ENCODE peak calls at places on chromosomes 7 and 10, in four cellular contexts. U, M, T and A are unnamed samples.
A peak's percentile ranks its signal among the peaks of the same experiment; 100 is the strongest.

GRCh38 chr7:93890464-93891068 is at the start of gene TFPI2:
- DNase-seq in U (peak; percentile 62), M (peak; percentile 42), T (peak; percentile 85), A (peak; percentile 84)

GRCh38 chr7:27423290-27423689 is 180.7 kb downstream of the EVX1 start:
- DNase-seq in U (peak; percentile 18), M (no peak), T (peak; percentile 40), A (peak; percentile 87)

GRCh38 chr7:121456015-121456414 is 59.9 kb upstream of the FAM3C start:
- DNase-seq in U (no peak), M (no peak), T (no peak), A (no peak)

GRCh38 chr10:69718951-69719350 is 82.8 kb upstream of the COL13A1 start:
- DNase-seq in U (no peak), M (no peak), T (peak; percentile 59), A (no peak)

GRCh38 chr10:93837783-93838677 is 55.7 kb upstream of the SLC35G1 start:
- DNase-seq in U (peak; percentile 52), M (no peak), T (no peak), A (no peak)

GRCh38 chr10:3192856-3193635 is 20.5 kb upstream of the PITRM1 start:
- DNase-seq in U (peak; percentile 67), M (no peak), T (peak; percentile 48), A (no peak)

GRCh38 chr7:119578116-119578515 is 694.9 kb upstream of the KCND2 start:
- DNase-seq in U (no peak), M (no peak), T (no peak), A (no peak)

GRCh38 chr10:69579661-69580060 is 6.4 kb upstream of the NEUROG3 start:
- DNase-seq in U (no peak), M (no peak), T (no peak), A (no peak)

GRCh38 chr7:29806131-29806792 is at the start of gene WIPF3:
- DNase-seq in U (peak; percentile 57), M (peak; percentile 48), T (peak; percentile 16), A (peak; percentile 56)

GRCh38 chr10:49598986-49599385 is 11.1 kb upstream of the SLC18A3 start:
- DNase-seq in U (no peak), M (no peak), T (no peak), A (no peak)

GRCh38 chr7:84248843-84249242 is 54.3 kb upstream of the SEMA3A start:
- DNase-seq in U (no peak), M (peak; percentile 23), T (no peak), A (no peak)

GRCh38 chr10:75448166-75448565 is 16.7 kb downstream of the LRMDA start:
- DNase-seq in U (no peak), M (no peak), T (no peak), A (no peak)

DNA sequence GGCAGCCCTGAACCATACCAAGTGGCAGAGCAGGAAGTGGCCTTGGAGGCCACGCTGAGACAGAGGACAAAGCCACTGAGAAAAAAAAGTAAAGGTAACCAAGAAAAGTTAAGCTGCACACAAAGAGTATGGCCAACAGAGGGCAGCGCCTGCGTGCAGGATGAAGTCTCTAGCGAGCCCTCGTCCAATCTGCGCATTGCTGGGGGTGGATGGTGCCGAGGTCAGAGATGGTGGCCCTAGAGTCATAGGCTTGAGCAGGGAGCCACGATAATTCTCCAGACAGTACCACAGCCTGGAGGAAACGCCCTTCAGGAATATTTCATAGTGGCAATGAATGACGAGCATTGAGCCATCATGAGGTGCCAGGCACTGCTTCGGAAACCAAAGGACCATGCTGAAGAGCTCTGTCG is 9.7 kb downstream of the ATP6V0E2 start:
- DNase-seq in U (peak; percentile 84), M (peak; percentile 69), T (no peak), A (no peak)
- TF ChIP-seq CTCF in U (peak; percentile 27), M (peak; percentile 65), T (peak; percentile 76), A (peak; percentile 56)

DNA sequence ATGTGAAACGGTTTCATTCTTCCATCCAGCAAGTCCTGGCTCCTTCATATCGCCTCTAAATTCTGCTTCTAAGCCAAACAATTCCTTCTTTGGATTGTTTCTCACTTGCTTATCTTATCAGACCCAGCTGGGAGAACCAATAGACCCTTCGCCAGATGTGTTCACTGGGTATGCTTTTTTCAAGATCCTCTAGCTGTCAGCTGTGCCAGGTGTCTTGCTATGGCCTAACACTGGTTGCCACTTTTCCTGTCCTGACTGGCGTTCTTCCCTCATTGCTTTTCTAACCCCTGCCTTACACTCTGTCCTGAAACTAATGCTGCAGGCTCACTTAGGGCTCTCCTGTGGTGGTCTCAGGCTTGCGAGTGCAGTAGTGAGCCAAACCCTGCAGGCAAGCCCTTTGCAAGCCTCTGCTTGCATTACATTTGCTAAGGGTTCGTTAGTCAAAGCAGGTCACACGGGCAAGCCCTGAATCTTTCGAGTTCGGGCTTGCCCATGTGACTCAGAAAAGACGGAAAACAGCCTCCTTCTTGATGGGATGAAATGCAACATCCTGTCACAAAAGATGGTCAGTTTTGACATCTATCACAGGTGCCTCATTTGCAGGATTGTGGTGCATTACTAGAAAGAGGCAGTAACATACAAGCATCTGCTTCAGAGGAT is 92.8 kb downstream of the VWC2 start:
- DNase-seq in U (no peak), M (no peak), T (no peak), A (no peak)
- H3K27ac ChIP-seq in U (no peak overlapping the region), M (no peak overlapping the region), T (no peak overlapping the region), A (no peak overlapping the region)

DNA sequence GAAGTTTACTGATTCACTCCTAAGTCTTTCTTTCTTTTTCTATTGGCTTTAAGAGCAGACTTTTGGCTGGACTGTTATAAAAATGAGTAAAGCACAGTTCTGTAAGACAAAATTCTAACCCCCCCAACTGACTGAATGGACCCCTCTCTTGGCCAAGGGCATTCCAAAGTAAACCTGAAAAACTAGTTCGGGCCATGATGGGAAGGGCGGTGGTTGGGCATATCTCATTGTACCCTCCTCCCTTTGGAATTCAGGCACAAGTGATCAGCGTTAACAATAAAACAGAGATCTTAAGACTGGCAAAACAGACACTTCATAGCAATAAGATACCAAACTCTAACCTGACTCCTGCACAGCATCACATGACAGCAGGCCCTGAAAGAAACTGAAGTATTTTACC is 6.1 kb upstream of the KIF20B start:
- DNase-seq in U (no peak), M (no peak), T (no peak), A (no peak)
- H3K27me3 ChIP-seq in U (no peaks in the 10 kb centered on the region), M (no peaks in the 10 kb centered on the region), T (no peaks in the 10 kb centered on the region), A (no peaks in the 10 kb centered on the region)

DNA sequence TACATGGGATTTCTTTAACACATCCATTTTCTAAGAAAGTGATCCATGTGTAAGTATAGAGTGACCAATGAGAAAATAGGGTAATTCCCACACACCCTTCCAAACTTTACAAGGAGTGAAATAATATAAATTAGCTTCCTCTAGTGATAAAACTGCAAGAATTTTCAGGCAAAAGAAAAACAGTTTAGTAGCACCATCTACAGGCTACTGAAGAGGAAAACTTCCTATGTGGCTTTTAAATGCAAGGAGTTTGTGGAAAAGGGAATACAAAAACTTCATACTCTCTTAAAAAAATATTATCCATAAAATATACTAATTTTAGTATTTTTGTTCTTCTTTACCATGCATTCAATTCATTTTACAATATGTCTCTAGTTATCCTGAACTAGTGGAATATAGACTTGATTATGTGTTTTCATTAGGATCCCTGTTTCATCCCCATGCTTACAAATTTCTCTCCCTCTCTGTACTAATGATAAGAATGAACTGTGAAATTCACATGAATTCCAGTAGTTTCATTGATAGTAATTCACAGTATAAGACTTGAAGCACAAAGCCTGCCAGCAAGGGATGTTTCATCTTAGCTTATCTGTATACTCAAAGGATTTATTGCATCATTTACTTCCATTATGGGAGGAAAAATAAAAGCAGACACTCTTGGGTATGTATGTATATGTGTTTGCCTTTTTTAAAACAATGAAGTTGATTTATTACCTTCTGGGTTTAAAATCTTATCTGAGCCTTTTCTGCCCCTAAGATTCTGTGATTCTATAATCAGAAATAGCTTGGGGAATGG is 442.9 kb downstream of the AUTS2 start:
- DNase-seq in U (no peak), M (no peak), T (peak; percentile 33), A (no peak)
- TF ChIP-seq CTCF in U (no peak), M (peak; percentile 43), T (peak; percentile 45), A (peak; percentile 24)

DNA sequence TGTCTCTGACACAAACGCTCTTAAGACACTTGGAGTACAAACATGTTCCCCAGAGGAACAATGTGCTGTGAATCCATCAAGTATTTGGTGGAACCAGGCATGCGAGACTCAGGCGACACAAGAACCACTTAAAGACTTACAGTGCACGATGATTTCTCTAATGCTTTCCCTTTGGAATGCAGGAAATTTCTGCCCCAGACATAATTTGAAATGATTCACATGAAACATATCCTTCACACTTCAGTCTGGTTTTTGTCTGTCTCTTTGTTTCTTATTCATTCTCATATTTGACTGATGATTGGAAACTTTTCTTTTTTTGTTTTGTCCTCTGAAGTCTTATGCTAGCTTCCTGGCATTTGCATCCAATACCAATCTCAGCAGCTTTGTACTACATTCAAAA is 502.8 kb downstream of the PHTF2 start:
- DNase-seq in U (no peak), M (no peak), T (peak; percentile 80), A (no peak)
- H3K27ac ChIP-seq in U (no peak overlapping the region), M (no peak overlapping the region), T (no peak overlapping the region), A (no peak overlapping the region)

DNA sequence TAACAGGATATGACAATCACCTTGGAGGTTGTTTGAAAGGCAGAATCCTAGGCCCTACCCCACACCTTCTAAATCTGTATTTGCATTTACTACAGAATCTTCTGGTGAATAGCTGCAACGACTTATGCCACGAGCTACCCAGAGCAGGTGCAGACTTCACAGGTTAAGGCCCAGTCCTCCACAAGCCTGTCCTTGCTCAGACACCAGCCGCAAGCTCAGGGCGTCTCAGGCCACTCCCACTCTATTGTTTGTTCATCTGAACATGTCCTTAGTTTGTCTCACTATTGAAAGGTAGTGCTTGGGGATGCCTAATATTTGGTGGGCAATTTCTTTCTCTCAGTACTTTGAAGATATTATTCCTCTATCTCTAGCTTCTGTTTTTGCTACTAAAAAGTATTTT is 18.9 kb upstream of the RBM33 start:
- DNase-seq in U (no peak), M (no peak), T (no peak), A (no peak)
- H3K27me3 ChIP-seq in U (no peaks in the 10 kb centered on the region), M (no peaks in the 10 kb centered on the region), T (no peaks in the 10 kb centered on the region), A (no peaks in the 10 kb centered on the region)